ENCODE peak calls at places on chromosomes 3 and 15, in four cellular contexts. J, Y, T and F are unnamed samples.

GRCh38 chr15:31262901-31263671 is 63.5 kb upstream of the KLF13 start:
- DNase-seq in J (no peak), Y (no peak), T (no peak), F (peak)

GRCh38 chr15:62125763-62126162 is 39.3 kb downstream of the C2CD4B start:
- DNase-seq in J (no peak), Y (no peak), T (peak), F (no peak)

GRCh38 chr3:193377591-193377990 is 962 bp downstream of the ATP13A5 start:
- DNase-seq in J (no peak), Y (no peak), T (no peak), F (no peak)

GRCh38 chr15:68305420-68305871 is 27.9 kb downstream of the FEM1B start:
- DNase-seq in J (no peak), Y (no peak), T (no peak), F (no peak)

GRCh38 chr3:53252105-53252946 is 3.5 kb downstream of the TKT start:
- DNase-seq in J (no peak), Y (no peak), T (no peak), F (no peak)

GRCh38 chr3:71504250-71505036 is 79.1 kb downstream of the FOXP1 start:
- DNase-seq in J (no peak), Y (peak), T (peak), F (no peak)

GRCh38 chr3:15470261-15470660 is 42.9 kb downstream of the EAF1 start:
- DNase-seq in J (no peak), Y (no peak), T (peak), F (no peak)

GRCh38 chr3:135917076-135917475 is 48.5 kb upstream of the PPP2R3A start:
- DNase-seq in J (no peak), Y (no peak), T (no peak), F (no peak)

GRCh38 chr15:89412906-89413411 is 78.3 kb upstream of the POLG start:
- DNase-seq in J (no peak), Y (no peak), T (no peak), F (no peak)

GRCh38 chr3:133992951-133993595 is 36.7 kb downstream of the SLCO2A1 start:
- DNase-seq in J (no peak), Y (no peak), T (no peak), F (no peak)

GRCh38 chr15:82855286-82856092 is 46.1 kb downstream of the WHAMM start:
- DNase-seq in J (no peak), Y (no peak), T (no peak), F (no peak)

GRCh38 chr15:62138124-62138523 is 27.0 kb downstream of the C2CD4B start:
- DNase-seq in J (no peak), Y (no peak), T (peak), F (no peak)

GRCh38 chr3:169772530-169772950 is 656 bp upstream of the MYNN start:
- DNase-seq in J (peak), Y (no peak), T (peak), F (no peak)

GRCh38 chr3:55327131-55327920 is 159.8 kb downstream of the WNT5A start:
- DNase-seq in J (no peak), Y (no peak), T (no peak), F (no peak)

GRCh38 chr3:64954995-64955636 is 267.3 kb upstream of the ADAMTS9 start:
- DNase-seq in J (no peak), Y (no peak), T (no peak), F (no peak)

GRCh38 chr3:13837751-13838150 is 42.1 kb downstream of the WNT7A start:
- DNase-seq in J (no peak), Y (no peak), T (no peak), F (no peak)

GRCh38 chr15:100525894-100526512 is 2.7 kb downstream of the CERS3 start:
- DNase-seq in J (no peak), Y (no peak), T (no peak), F (no peak)

GRCh38 chr15:70050970-70051369 is 46.7 kb downstream of the TLE3 start:
- DNase-seq in J (no peak), Y (no peak), T (no peak), F (no peak)

GRCh38 chr3:185983495-185984141 is 45.8 kb upstream of the TRA2B start:
- DNase-seq in J (no peak), Y (peak), T (peak), F (peak)

GRCh38 chr3:141486416-141486734 is 452 bp upstream of the RASA2 start:
- DNase-seq in J (no peak), Y (no peak), T (peak), F (no peak)

GRCh38 chr3:31290046-31290445 is 242.7 kb upstream of the STT3B start:
- DNase-seq in J (no peak), Y (no peak), T (no peak), F (no peak)

GRCh38 chr3:68972358-68972979 is 40.1 kb upstream of the TAFA4 start:
- DNase-seq in J (no peak), Y (peak), T (peak), F (no peak)

GRCh38 chr15:96336045-96336642 is 5.6 kb downstream of the NR2F2 start:
- DNase-seq in J (no peak), Y (no peak), T (peak), F (no peak)

GRCh38 chr3:70108072-70108471 is 108.5 kb downstream of the SAMMSON start:
- DNase-seq in J (no peak), Y (no peak), T (peak), F (no peak)

GRCh38 chr3:26198609-26199008 is 408.7 kb downstream of the OXSM start:
- DNase-seq in J (no peak), Y (no peak), T (no peak), F (no peak)

GRCh38 chr3:172687501-172687900 is 23.4 kb downstream of the NCEH1 start:
- DNase-seq in J (no peak), Y (no peak), T (no peak), F (no peak)

GRCh38 chr3:184345678-184346144 is 8.3 kb downstream of the FAM131A start:
- DNase-seq in J (no peak), Y (no peak), T (peak), F (no peak)

GRCh38 chr3:195187609-195188529 is 83.1 kb downstream of the XXYLT1 start:
- DNase-seq in J (no peak), Y (no peak), T (no peak), F (no peak)

GRCh38 chr3:21042184-21042583 is 708.8 kb downstream of the ZNF385D start:
- DNase-seq in J (no peak), Y (no peak), T (no peak), F (no peak)

GRCh38 chr3:89699771-89700170 is 592.4 kb downstream of the EPHA3 start:
- DNase-seq in J (no peak), Y (no peak), T (no peak), F (no peak)

GRCh38 chr15:74364936-74365618 is 2.4 kb downstream of the CYP11A1 start:
- DNase-seq in J (no peak), Y (no peak), T (no peak), F (no peak)

GRCh38 chr3:164192974-164193373 is 885.3 kb downstream of the SI start:
- DNase-seq in J (no peak), Y (no peak), T (no peak), F (no peak)

GRCh38 chr15:95591270-95591669 is 739.2 kb upstream of the NR2F2 start:
- DNase-seq in J (no peak), Y (no peak), T (no peak), F (no peak)

GRCh38 chr3:72657666-72658065 is 190.6 kb downstream of the SHQ1 start:
- DNase-seq in J (no peak), Y (peak), T (peak), F (no peak)

GRCh38 chr3:138862924-138863775 is 28.4 kb upstream of the PIK3CB start:
- DNase-seq in J (no peak), Y (no peak), T (peak), F (no peak)